ENCODE peak calls at places on chromosomes 4 and X, in seven cellular contexts. F is NCI-H1105; M is ecto neural progenitor cell; L is SK-MEL-5; E is smooth muscle cell of the brain vasculature; R is AML-193; N is activated T-cell treated with anti-CD3 and anti-CD28 coated beads, Interleukin-2, amount 50 U/mL, for 72 hours. Y is an unnamed sample.

GRCh38 chrX:26613951-26614350 is 398.0 kb downstream of the MAGEB5 start:
- DNase-seq in F (no peak), M (no peak), L (no peak), E (no peak), R (no peak), N (no peak), Y (no peak)

GRCh38 chrX:107676559-107677378 is 48.5 kb downstream of the PRPS1 start:
- DNase-seq in F (no peak), M (peak), L (peak), E (no peak), R (no peak), N (peak), Y (no peak)

GRCh38 chr4:143336828-143337599 is at the start of gene GAB1:
- DNase-seq in F (peak), M (peak), L (peak), E (no peak), R (no peak), N (peak), Y (peak)

GRCh38 chr4:141643557-141643956 is 7.2 kb downstream of the IL15 start:
- DNase-seq in F (no peak), M (no peak), L (no peak), E (no peak), R (no peak), N (no peak), Y (no peak)

GRCh38 chr4:921830-922331 is 10.2 kb downstream of the GAK start:
- DNase-seq in F (no peak), M (no peak), L (no peak), E (no peak), R (no peak), N (peak), Y (peak)

GRCh38 chrX:137313627-137314026 is 252.3 kb upstream of the ZIC3 start:
- DNase-seq in F (no peak), M (no peak), L (no peak), E (no peak), R (no peak), N (peak), Y (no peak)

GRCh38 chrX:152601848-152602616 is 35.7 kb upstream of the GABRQ start:
- DNase-seq in F (no peak), M (no peak), L (peak), E (no peak), R (no peak), N (peak), Y (no peak)

GRCh38 chr4:140152015-140152703 is 1.8 kb downstream of the MAML3 start:
- DNase-seq in F (peak), M (no peak), L (no peak), E (no peak), R (peak), N (peak), Y (peak)

GRCh38 chr4:687048-687974 is 1.6 kb downstream of the SLC49A3 start:
- DNase-seq in F (no peak), M (no peak), L (no peak), E (peak), R (no peak), N (no peak), Y (no peak)

GRCh38 chrX:11836284-11836683 is 78.2 kb downstream of the MSL3 start:
- DNase-seq in F (no peak), M (no peak), L (no peak), E (no peak), R (no peak), N (no peak), Y (no peak)

GRCh38 chr4:29559281-29559680 is 1160.9 kb upstream of the PCDH7 start:
- DNase-seq in F (no peak), M (no peak), L (no peak), E (no peak), R (no peak), N (no peak), Y (no peak)

GRCh38 chr4:84503495-84504437 is 4.7 kb upstream of the NKX6-1 start:
- DNase-seq in F (peak), M (no peak), L (peak), E (no peak), R (peak), N (no peak), Y (no peak)

GRCh38 chr4:150315175-150315574 is 236.9 kb downstream of the DCLK2 start:
- DNase-seq in F (no peak), M (no peak), L (no peak), E (no peak), R (no peak), N (no peak), Y (no peak)

GRCh38 chrX:1466971-1467561 is 14.4 kb upstream of the ASMTL start:
- DNase-seq in F (no peak), M (peak), L (no peak), E (no peak), R (no peak), N (peak), Y (peak)

GRCh38 chr4:22515888-22516541 is at the start of gene ADGRA3:
- DNase-seq in F (no peak), M (peak), L (peak), E (no peak), R (no peak), N (peak), Y (peak)

GRCh38 chr4:155675709-155676429 is 9.2 kb downstream of the GUCY1A1 start:
- DNase-seq in F (no peak), M (no peak), L (no peak), E (no peak), R (peak), N (no peak), Y (peak)

GRCh38 chr4:171025776-171026175 is 787.4 kb upstream of the GALNTL6 start:
- DNase-seq in F (no peak), M (no peak), L (peak), E (no peak), R (peak), N (no peak), Y (no peak)

GRCh38 chrX:38879631-38880220 is 78.5 kb downstream of the MID1IP1 start:
- DNase-seq in F (peak), M (no peak), L (no peak), E (no peak), R (peak), N (no peak), Y (peak)

Y was measured in GM10248.